ENCODE peak calls at places on chromosomes 13 and 19, in nine cellular contexts. Y is GM06990; D is MCF 10A; I is uterus; U is CD8-positive, alpha-beta T cell; M is lower leg skin; P is natural killer cell; G is B cell; E is BE2C. J is an unnamed sample.
A peak's percentile ranks its signal among the peaks of the same experiment; 100 is the strongest.

GRCh38 chr19:29546583-29547190 is 20.9 kb downstream of the VSTM2B start:
- DNase-seq in Y (no peak), D (no peak), I (no peak), U (no peak), M (no peak), P (no peak), G (no peak), E (no peak), J (peak; percentile 6)

GRCh38 chr13:99059498-99060070 is 81.7 kb upstream of the DOCK9 start:
- DNase-seq in Y (no peak), D (no peak), I (no peak), U (peak; percentile 38), M (no peak), P (no peak), G (no peak), E (no peak), J (no peak)

GRCh38 chr19:22619371-22619770 is 14.8 kb upstream of the ZNF492 start:
- DNase-seq in Y (no peak), D (no peak), I (no peak), U (no peak), M (no peak), P (no peak), G (no peak), E (no peak), J (no peak)

GRCh38 chr13:33583398-33583797 is 234.6 kb upstream of the RFC3 start:
- DNase-seq in Y (no peak), D (no peak), I (no peak), U (no peak), M (no peak), P (no peak), G (no peak), E (no peak), J (no peak)

GRCh38 chr19:33461256-33462111 is 60.1 kb downstream of the PEPD start:
- DNase-seq in Y (no peak), D (no peak), I (no peak), U (peak; percentile 36), M (no peak), P (no peak), G (no peak), E (no peak), J (no peak)

GRCh38 chr13:50352720-50353491 is 337.7 kb downstream of the KCNRG start:
- DNase-seq in Y (no peak), D (no peak), I (no peak), U (no peak), M (no peak), P (no peak), G (no peak), E (no peak), J (no peak)

GRCh38 chr19:1475751-1476437 is 3.1 kb downstream of the C19orf25 start:
- DNase-seq in Y (no peak), D (no peak), I (no peak), U (no peak), M (no peak), P (no peak), G (no peak), E (no peak), J (no peak)

GRCh38 chr13:103157034-103157433 is 90.8 kb upstream of the SLC10A2 start:
- DNase-seq in Y (no peak), D (peak; percentile 88), I (no peak), U (no peak), M (no peak), P (no peak), G (no peak), E (no peak), J (no peak)

DNA sequence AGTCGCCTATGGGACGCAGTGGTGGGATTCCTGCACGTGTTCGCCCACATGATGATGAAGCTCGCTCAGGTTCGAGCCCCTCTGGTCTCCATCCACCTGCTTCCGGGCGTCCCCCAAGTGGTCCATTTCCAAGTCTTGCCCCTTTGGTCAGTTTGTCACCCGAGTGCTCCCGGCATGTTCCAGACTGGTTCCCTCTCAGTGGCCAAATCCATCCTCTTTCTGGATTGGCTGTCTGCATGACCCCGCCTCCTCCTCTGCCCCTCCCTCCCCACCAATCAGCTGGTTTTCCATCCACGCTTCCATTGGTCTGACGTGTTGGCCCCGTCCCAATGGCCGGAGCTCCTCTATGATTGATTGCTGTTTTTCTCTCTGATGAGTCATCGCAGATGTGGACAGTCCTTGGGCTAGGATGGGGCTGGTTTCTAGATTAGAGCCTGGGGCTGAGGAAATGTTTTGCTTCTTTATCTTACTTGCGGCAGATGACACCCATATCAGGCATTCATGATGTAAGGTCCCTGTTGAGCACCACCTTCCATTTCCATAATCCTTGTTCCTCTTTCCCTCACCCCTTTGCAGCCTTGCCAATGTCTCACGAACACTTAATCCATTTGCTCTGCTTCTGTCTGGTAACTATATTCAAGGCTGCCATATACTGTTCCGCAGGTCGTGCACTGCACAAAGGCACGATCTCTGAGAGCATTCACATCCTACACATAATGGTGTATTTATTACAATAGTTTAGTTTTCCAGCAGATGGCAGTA is 73.8 kb downstream of the MAP4K1 start:
- DNase-seq in Y (peak; percentile 43), D (peak; percentile 93), I (peak; percentile 45), U (no peak), M (peak; percentile 26), P (no peak), G (peak; percentile 63), E (peak; percentile 96), J (no peak)
- TF ChIP-seq CTCF in Y (peak; percentile 52), D (no peak), I (peak; percentile 59), U (no peak), M (no peak), P (no peak), G (peak; percentile 76), E (peak; percentile 68), J (no peak)

GRCh38 chr19:45370410-45371204 is at the start of gene ERCC2:
- DNase-seq in Y (peak; percentile 96), D (peak; percentile 99), I (peak; percentile 99), U (peak; percentile 100), M (peak; percentile 99), P (peak; percentile 100), G (peak; percentile 100), E (peak; percentile 98), J (peak; percentile 99)
- TF ChIP-seq CTCF in Y (no peak), D (no peak), I (peak; percentile 33), U (no peak), M (no peak), P (no peak), G (no peak), E (no peak), J (no peak)

GRCh38 chr19:32330149-32330548 is 15.3 kb upstream of the ZNF507 start:
- DNase-seq in Y (no peak), D (no peak), I (no peak), U (no peak), M (no peak), P (no peak), G (no peak), E (peak; percentile 20), J (no peak)

GRCh38 chr19:32322541-32322940 is 22.9 kb upstream of the ZNF507 start:
- DNase-seq in Y (no peak), D (no peak), I (no peak), U (no peak), M (no peak), P (no peak), G (no peak), E (no peak), J (no peak)

GRCh38 chr19:32318884-32319520 is 26.4 kb upstream of the ZNF507 start:
- DNase-seq in Y (no peak), D (peak; percentile 21), I (no peak), U (no peak), M (no peak), P (no peak), G (peak; percentile 35), E (no peak), J (no peak)

DNA sequence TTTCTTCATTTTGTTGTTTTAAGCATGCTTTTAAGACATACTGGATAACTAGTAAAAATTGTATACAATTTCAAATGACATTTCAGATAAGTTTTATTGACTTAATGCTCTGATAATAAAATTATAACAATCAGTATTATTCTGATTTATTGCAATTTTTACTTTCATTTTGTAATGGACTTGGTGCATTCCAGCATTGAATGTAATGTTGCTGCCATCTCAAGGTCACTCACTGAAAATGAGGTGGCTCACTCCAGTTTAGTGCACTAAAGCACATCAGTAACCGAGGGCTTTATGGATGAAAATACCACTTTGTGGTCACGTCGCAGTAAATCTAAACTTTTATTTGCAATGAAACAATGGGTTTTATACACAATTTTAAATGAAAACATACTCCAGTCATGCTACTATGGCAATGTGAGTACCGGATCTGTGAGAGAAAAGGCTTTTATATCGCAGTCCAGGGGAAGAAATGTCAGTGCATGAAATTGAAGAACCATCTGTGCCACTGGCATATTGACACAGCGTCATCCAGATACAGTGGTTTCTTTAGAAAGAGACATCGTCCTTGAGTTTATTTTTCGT is 20.7 kb upstream of the ZNF507 start:
- DNase-seq in Y (no peak), D (no peak), I (no peak), U (no peak), M (no peak), P (no peak), G (no peak), E (no peak), J (no peak)
- TF ChIP-seq CTCF in Y (no peak), D (no peak), I (no peak), U (no peak), M (no peak), P (no peak), G (no peak), E (no peak), J (no peak)

GRCh38 chr13:27338816-27339215 is 68.2 kb downstream of the RASL11A start:
- DNase-seq in Y (no peak), D (no peak), I (no peak), U (no peak), M (no peak), P (no peak), G (no peak), E (peak; percentile 23), J (no peak)
- TF ChIP-seq CTCF in Y (peak; percentile 55), D (no peak), I (no peak), U (no peak), M (no peak), P (no peak), G (no peak), E (peak; percentile 38), J (no peak)

GRCh38 chr13:46603165-46603603 is 50.2 kb downstream of the LRCH1 start:
- DNase-seq in Y (no peak), D (peak; percentile 29), I (no peak), U (no peak), M (no peak), P (no peak), G (no peak), E (no peak), J (no peak)
- TF ChIP-seq CTCF in Y (peak; percentile 29), D (no peak), I (no peak), U (no peak), M (no peak), P (no peak), G (no peak), E (peak; percentile 44), J (peak; percentile 25)

DNA sequence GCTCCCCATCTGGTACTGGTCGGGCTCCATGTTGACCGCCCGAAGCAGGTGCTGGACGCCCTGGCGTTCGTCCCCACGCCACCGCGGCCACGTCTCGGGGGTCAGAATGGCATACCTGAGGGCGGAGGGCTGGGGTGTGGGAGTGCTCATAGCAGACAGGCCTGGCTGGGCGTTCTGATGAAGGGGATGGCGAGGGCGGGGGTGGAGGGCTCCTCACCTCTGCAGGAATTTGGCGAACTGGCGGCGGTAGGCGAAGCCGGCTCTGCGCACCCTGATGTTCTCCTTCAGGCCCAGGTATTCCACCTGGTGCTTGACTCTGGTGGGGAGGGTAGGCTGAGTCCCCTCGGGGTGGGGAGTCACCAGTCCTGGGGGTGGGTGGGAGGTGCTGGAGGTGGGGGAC is 22.3 kb upstream of the ZNF414 start:
- DNase-seq in Y (no peak), D (no peak), I (no peak), U (no peak), M (no peak), P (no peak), G (no peak), E (no peak), J (no peak)
- TF ChIP-seq CTCF in Y (no peak), D (no peak), I (no peak), U (no peak), M (no peak), P (no peak), G (no peak), E (no peak), J (no peak)

J was measured in CD14-positive monocyte.